ENCODE peak calls at places on chromosome 17, in four cellular contexts. R is stomach, W is Peyer's patch, T is pancreas. U is an unnamed sample.

GRCh38 chr17:81672954-81673353 is 6.4 kb downstream of the CCDC137 start:
- DNase-seq in R (no peak), W (no peak), T (no peak), U (no peak)

GRCh38 chr17:9837551-9838471 is 12.1 kb downstream of the GLP2R start:
- DNase-seq in R (no peak), W (no peak), T (no peak), U (peak)

GRCh38 chr17:28524476-28525415 is 18.6 kb downstream of the FOXN1 start:
- DNase-seq in R (peak), W (no peak), T (peak), U (peak)

GRCh38 chr17:81036128-81036891 is 1.4 kb downstream of the BAIAP2 start:
- DNase-seq in R (no peak), W (no peak), T (no peak), U (no peak)

GRCh38 chr17:45364531-45365390 is 47.9 kb upstream of the MAP3K14 start:
- DNase-seq in R (no peak), W (no peak), T (no peak), U (no peak)

GRCh38 chr17:281365-281999 is 71.1 kb downstream of the RPH3AL start:
- DNase-seq in R (no peak), W (peak), T (peak), U (no peak)

GRCh38 chr17:35390663-35391062 is 17.2 kb upstream of the SLFN11 start:
- DNase-seq in R (no peak), W (no peak), T (no peak), U (no peak)

GRCh38 chr17:77316191-77316641 is 175.4 kb downstream of the SEC14L1 start:
- DNase-seq in R (no peak), W (peak), T (no peak), U (no peak)

GRCh38 chr17:44917456-44917855 is 2.2 kb upstream of the GFAP start:
- DNase-seq in R (no peak), W (peak), T (no peak), U (no peak)

GRCh38 chr17:47820023-47820789 is 1.4 kb downstream of the OSBPL7 start:
- DNase-seq in R (peak), W (peak), T (no peak), U (no peak)

GRCh38 chr17:81928497-81929252 is 1.1 kb upstream of the MAFG start:
- DNase-seq in R (no peak), W (no peak), T (no peak), U (peak)

GRCh38 chr17:55144518-55144917 is 120.2 kb upstream of the HLF start:
- DNase-seq in R (no peak), W (no peak), T (no peak), U (no peak)

DNA sequence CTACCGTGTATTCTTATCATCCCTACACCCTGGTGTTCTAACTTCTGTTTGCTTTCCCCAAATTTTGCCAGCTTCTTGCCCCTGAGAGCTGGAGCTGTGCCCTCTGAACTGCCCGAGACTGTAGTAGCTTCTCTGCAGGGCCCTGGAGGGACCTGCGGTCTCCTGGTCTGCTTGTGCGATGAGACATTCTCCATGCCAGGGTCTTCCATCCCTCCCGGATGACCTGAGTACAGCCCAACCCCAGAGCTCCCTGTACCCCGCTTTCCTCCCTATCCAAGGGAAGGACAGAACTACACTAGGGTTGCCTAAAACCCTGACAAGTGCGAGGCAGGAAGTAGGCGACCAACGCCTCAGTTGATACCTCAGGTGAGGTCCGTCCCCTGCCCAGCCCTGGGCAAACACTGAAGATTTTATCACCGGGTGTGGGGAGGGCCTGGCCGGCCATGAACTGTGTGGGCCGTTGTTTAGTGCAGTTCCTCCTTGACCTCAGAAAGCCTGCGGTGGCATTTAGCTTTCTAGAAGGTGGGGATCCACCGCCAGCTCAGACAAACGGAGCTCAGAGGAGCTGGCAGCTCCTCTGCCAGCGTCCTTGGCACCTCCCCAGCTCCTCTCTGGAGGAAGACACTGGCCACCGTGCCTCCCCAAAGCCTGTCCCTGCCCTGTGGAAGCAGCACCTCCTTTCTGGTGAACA is 13.7 kb downstream of the CANT1 start:
- DNase-seq in R (peak), W (peak), T (no peak), U (no peak)
- H3K27ac ChIP-seq in R (peak), W (peak), T (peak), U (peak)

DNA sequence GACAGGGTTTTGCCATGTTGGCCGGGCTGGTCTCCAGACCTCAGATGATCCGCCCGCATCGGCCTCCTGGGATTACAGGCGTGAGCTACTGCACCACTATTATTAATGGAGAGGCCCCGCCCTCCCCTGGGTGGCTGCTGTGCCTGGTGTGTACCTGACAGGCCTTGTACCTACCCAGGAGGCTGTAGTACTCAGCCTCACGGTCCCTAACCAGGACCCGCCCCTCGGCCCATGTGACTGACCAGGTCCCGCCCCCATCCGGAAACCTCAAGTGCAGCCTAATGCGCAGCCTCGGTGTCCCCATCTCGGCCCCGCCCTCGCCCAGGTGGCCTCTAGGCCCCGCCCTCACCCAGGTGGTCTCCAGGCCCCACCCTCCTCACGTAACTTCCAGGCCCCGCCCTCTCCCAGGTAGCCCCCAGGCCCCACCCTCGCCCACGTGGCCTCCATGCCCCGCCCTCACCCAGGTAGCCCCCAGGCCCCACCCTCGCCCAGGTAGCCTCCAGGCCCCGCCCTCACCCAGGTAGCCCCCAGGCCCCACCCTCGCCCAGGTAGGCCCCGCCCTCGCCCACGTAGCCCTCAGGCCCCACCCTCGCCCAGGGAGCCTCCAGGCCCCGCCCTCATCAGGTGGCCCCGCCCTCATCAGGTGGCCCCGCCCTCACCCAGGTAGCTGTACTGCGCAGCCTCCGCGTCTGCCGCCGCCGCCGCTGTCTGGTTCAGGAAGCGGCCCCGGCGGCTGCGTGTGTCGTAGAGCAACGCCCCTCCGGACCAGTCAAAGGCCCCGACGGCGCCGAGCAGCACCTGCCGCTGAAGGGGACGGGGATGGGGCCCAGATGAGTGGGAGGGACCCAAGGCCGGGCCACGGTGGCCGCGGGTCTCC is 31.0 kb downstream of the HASPIN start:
- DNase-seq in R (peak), W (peak), T (peak), U (peak)
- TF ChIP-seq CTCF in R (no peak), W (no peak), T (no peak), U (no peak)

DNA sequence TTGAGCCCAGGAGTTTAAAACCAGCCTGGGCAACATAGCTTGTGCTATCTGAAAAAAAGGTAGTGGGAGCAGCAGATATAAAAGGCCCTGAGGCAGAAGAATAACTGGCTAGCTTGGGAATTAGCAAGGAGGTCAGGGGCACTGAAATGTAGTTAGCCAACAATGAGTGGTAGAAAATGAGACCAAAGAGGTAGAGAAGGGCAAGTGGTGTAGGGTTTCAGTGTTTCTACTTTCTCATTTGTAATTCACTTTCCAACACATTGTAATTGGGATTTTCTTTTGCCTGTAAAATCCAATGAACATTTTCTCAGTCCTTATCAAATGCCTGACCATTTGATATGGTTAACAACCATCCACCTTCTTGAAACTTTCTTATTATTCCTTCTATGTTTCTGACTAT is 95.1 kb upstream of the CORO6 start:
- DNase-seq in R (no peak), W (no peak), T (no peak), U (no peak)
- H3K27ac ChIP-seq in R (no peak), W (no peak), T (no peak), U (no peak)

GRCh38 chr17:18166894-18167293 is 16.7 kb upstream of the ALKBH5 start:
- DNase-seq in R (peak), W (no peak), T (no peak), U (no peak)
- TF ChIP-seq CTCF in R (no peak), W (no peak), T (no peak), U (no peak)

DNA sequence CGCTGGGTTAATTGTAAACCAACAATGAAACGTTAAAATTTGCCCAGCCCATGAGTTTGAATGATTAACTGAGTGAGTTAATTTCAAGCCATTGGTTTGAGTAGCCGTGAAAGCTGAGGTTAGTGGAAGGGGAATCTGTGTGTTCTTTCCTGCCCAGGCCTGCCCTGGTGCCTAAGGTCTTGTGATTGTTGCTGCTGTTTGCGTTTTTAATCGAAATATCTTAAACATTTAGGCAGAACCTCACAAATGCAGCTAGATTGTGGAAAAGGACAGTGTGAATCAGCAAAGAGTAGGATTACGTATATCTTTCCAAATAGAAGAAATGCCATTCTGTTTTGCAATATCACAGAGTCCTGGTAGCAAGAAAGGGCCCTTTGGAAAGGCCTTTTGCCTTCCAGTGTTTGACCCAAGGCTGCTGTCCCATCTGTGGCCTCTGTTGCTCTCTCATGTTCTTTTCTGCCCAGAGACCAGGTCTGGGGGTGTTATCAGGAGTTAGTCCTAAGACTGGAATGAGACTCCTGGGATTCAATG is 113.8 kb downstream of the MSI2 start:
- DNase-seq in R (no peak), W (no peak), T (no peak), U (peak)
- H3K27ac ChIP-seq in R (no peak), W (no peak), T (peak), U (peak)

DNA sequence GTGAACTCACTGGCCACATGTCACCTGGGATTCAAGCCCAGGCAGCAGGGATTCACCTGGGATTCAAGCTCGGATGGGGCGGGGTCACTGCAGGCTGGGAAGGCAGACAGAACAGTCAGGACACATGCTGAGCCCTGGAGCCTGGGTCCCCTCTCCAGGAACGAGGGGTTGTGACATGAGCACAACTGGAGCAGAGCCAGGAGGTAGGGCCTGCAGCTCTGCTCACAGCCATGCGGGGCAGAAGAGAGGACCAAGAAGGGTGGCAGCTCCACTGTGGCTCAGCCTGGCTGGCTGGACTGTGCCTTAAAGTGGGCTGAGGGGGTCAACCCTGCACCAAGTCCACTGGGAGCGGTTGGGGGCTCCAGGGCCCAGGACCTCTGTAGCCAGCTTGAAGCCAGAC is 150.1 kb downstream of the RAB11FIP4 start:
- DNase-seq in R (no peak), W (no peak), T (no peak), U (no peak)
- TF ChIP-seq CTCF in R (no peak), W (no peak), T (no peak), U (no peak)